ENCODE peak calls at places on chromosome 5, in ten cellular contexts. One of them, this sample, is unnamed. For H3K36me3, the result is how much of the 10 kb centered on the place peaks cover.

GRCh38 chr5:128144491-128144890 is 60.9 kb downstream of the SLC12A2 start:
- DNase-seq in fibroblast of lung: peak
- DNase-seq in trophoblast cell: no peak
- DNase-seq in K562: no peak
- DNase-seq in HCT116: no peak
- DNase-seq in neuronal stem cell: no peak
- DNase-seq in IMR-90: peak
- DNase-seq in GM23338: no peak
- DNase-seq in OCI-LY7: no peak
- DNase-seq in astrocyte: peak
- DNase-seq in this sample: no peak

GRCh38 chr5:174951151-174951780 is 226.9 kb downstream of the MSX2 start:
- DNase-seq in GM23338: peak
- DNase-seq in fibroblast of lung: peak
- DNase-seq in OCI-LY7: peak
- DNase-seq in K562: peak
- DNase-seq in neuronal stem cell: peak
- DNase-seq in astrocyte: peak
- DNase-seq in IMR-90: peak
- DNase-seq in trophoblast cell: peak
- DNase-seq in HCT116: peak
- DNase-seq in this sample: peak

GRCh38 chr5:103774736-103775135 is 212.1 kb upstream of the NUDT12 start:
- DNase-seq in GM23338: no peak
- DNase-seq in HCT116: no peak
- DNase-seq in IMR-90: peak
- DNase-seq in neuronal stem cell: no peak
- DNase-seq in fibroblast of lung: peak
- DNase-seq in astrocyte: peak
- DNase-seq in K562: no peak
- DNase-seq in trophoblast cell: peak
- DNase-seq in OCI-LY7: no peak
- DNase-seq in this sample: no peak

GRCh38 chr5:156147948-156148285 is 179.0 kb upstream of the SGCD start:
- DNase-seq in GM23338: no peak
- DNase-seq in K562: no peak
- DNase-seq in HCT116: no peak
- DNase-seq in fibroblast of lung: peak
- DNase-seq in IMR-90: peak
- DNase-seq in trophoblast cell: no peak
- DNase-seq in astrocyte: peak
- DNase-seq in OCI-LY7: no peak
- DNase-seq in neuronal stem cell: no peak
- DNase-seq in this sample: no peak

GRCh38 chr5:16737620-16738364 is 121.0 kb upstream of the RETREG1 start:
- DNase-seq in HCT116: no peak
- DNase-seq in GM23338: peak
- DNase-seq in IMR-90: no peak
- DNase-seq in neuronal stem cell: no peak
- DNase-seq in OCI-LY7: no peak
- DNase-seq in astrocyte: no peak
- DNase-seq in K562: no peak
- DNase-seq in trophoblast cell: no peak
- DNase-seq in fibroblast of lung: no peak
- DNase-seq in this sample: no peak

GRCh38 chr5:60205071-60205470 is 311.5 kb upstream of the PDE4D start:
- DNase-seq in K562: no peak
- DNase-seq in trophoblast cell: no peak
- DNase-seq in GM23338: no peak
- DNase-seq in OCI-LY7: no peak
- DNase-seq in HCT116: no peak
- DNase-seq in fibroblast of lung: no peak
- DNase-seq in neuronal stem cell: no peak
- DNase-seq in astrocyte: no peak
- DNase-seq in IMR-90: no peak
- DNase-seq in this sample: no peak

GRCh38 chr5:11182441-11183080 is 421.5 kb upstream of the DAP start:
- DNase-seq in neuronal stem cell: peak
- DNase-seq in HCT116: peak
- DNase-seq in IMR-90: peak
- DNase-seq in trophoblast cell: peak
- DNase-seq in K562: peak
- DNase-seq in astrocyte: peak
- DNase-seq in fibroblast of lung: peak
- DNase-seq in OCI-LY7: peak
- DNase-seq in GM23338: peak
- DNase-seq in this sample: peak

GRCh38 chr5:59773286-59773685 is 120.2 kb downstream of the PDE4D start:
- DNase-seq in OCI-LY7: no peak
- DNase-seq in trophoblast cell: no peak
- DNase-seq in K562: no peak
- DNase-seq in astrocyte: peak
- DNase-seq in fibroblast of lung: peak
- DNase-seq in GM23338: no peak
- DNase-seq in HCT116: no peak
- DNase-seq in IMR-90: no peak
- DNase-seq in neuronal stem cell: no peak
- DNase-seq in this sample: no peak

GRCh38 chr5:113311301-113311700 is 123.5 kb downstream of the TSSK1B start:
- DNase-seq in IMR-90: no peak
- DNase-seq in OCI-LY7: no peak
- DNase-seq in trophoblast cell: peak
- DNase-seq in GM23338: no peak
- DNase-seq in HCT116: no peak
- DNase-seq in K562: no peak
- DNase-seq in astrocyte: no peak
- DNase-seq in neuronal stem cell: no peak
- DNase-seq in fibroblast of lung: no peak
- DNase-seq in this sample: no peak

GRCh38 chr5:126368239-126368812 is 54.9 kb upstream of the GRAMD2B start:
- DNase-seq in neuronal stem cell: peak
- DNase-seq in trophoblast cell: peak
- DNase-seq in K562: no peak
- DNase-seq in astrocyte: no peak
- DNase-seq in IMR-90: peak
- DNase-seq in GM23338: peak
- DNase-seq in OCI-LY7: no peak
- DNase-seq in HCT116: no peak
- DNase-seq in fibroblast of lung: no peak
- DNase-seq in this sample: no peak
- H3K4me2 ChIP-seq in neuronal stem cell: no peak
- H3K4me2 ChIP-seq in trophoblast cell: peak
- H3K4me2 ChIP-seq in K562: no peak
- H3K4me2 ChIP-seq in astrocyte: no peak
- H3K4me2 ChIP-seq in IMR-90: no peak
- H3K4me2 ChIP-seq in GM23338: peak
- H3K4me2 ChIP-seq in OCI-LY7: no peak
- H3K4me2 ChIP-seq in HCT116: no peak
- H3K4me2 ChIP-seq in fibroblast of lung: no peak
- H3K4me2 ChIP-seq in this sample: no peak

GRCh38 chr5:151128817-151129216 is 28.8 kb downstream of the ANXA6 start:
- DNase-seq in trophoblast cell: no peak
- DNase-seq in IMR-90: no peak
- DNase-seq in K562: no peak
- DNase-seq in OCI-LY7: no peak
- DNase-seq in neuronal stem cell: no peak
- DNase-seq in astrocyte: no peak
- DNase-seq in HCT116: no peak
- DNase-seq in GM23338: no peak
- DNase-seq in fibroblast of lung: no peak
- DNase-seq in this sample: peak

GRCh38 chr5:151130235-151130921 is 27.2 kb downstream of the ANXA6 start:
- DNase-seq in astrocyte: no peak
- DNase-seq in K562: no peak
- DNase-seq in HCT116: no peak
- DNase-seq in neuronal stem cell: no peak
- DNase-seq in fibroblast of lung: no peak
- DNase-seq in IMR-90: no peak
- DNase-seq in GM23338: no peak
- DNase-seq in trophoblast cell: peak
- DNase-seq in OCI-LY7: no peak
- DNase-seq in this sample: no peak

GRCh38 chr5:151134228-151134627 is 23.4 kb downstream of the ANXA6 start:
- DNase-seq in trophoblast cell: peak
- DNase-seq in GM23338: no peak
- DNase-seq in HCT116: no peak
- DNase-seq in K562: no peak
- DNase-seq in astrocyte: no peak
- DNase-seq in OCI-LY7: peak
- DNase-seq in neuronal stem cell: no peak
- DNase-seq in fibroblast of lung: no peak
- DNase-seq in IMR-90: no peak
- DNase-seq in this sample: peak

GRCh38 chr5:151132959-151133358 is 24.6 kb downstream of the ANXA6 start:
- DNase-seq in GM23338: no peak
- DNase-seq in fibroblast of lung: no peak
- DNase-seq in IMR-90: no peak
- DNase-seq in trophoblast cell: no peak
- DNase-seq in OCI-LY7: peak
- DNase-seq in astrocyte: no peak
- DNase-seq in HCT116: no peak
- DNase-seq in K562: no peak
- DNase-seq in neuronal stem cell: no peak
- DNase-seq in this sample: peak

DNA sequence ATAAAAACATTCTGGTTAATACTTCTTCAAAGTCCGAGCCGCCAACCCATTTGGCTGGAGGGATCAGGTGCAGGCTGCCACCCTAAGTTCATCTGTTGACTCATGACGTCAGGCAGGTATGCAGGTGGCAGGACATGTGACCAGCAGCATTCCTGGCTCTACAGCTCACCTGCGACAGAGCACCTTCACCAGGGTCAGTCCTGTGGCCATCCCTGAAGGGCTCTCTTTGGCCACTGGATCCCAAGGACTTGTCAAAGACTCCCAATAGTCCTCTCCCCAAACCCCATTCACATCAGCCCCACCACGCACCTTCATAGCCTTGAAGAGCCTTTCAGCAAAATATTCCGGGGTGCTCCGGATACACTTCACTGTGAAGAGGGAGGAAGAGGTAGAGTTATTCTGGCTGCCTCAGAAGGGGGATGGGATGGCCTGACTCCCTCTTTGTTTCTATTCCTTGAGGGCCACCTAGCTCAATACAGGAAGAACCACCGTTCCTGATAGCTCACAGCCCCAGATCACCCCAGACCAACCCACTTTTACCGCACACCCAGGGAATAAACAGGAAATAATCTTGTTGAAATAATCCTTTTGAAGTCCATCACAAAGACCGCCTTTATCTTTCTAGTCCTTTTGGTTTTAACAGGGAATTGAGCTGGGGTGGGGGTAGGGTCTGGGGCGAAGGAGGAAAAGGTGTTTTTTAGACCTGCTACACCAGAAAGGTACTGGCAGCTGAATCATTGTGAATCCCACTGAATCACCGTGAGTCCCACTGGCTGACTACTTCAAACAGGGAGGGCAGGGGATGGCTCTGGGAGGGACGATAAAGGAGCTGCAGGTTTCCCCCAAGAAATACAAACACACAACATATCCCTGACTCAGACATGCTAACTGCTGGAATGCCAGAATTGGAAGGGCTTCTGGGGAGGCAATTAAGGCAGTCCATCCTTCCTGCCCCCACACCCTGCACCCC is 26.4 kb downstream of the ANXA6 start:
- DNase-seq in K562: no peak
- DNase-seq in astrocyte: no peak
- DNase-seq in HCT116: no peak
- DNase-seq in GM23338: no peak
- DNase-seq in OCI-LY7: no peak
- DNase-seq in IMR-90: peak
- DNase-seq in neuronal stem cell: no peak
- DNase-seq in trophoblast cell: peak
- DNase-seq in fibroblast of lung: no peak
- DNase-seq in this sample: no peak
- H3K36me3 ChIP-seq in K562: under half
- H3K36me3 ChIP-seq in astrocyte: half or more
- H3K36me3 ChIP-seq in HCT116: under half
- H3K36me3 ChIP-seq in GM23338: under half
- H3K36me3 ChIP-seq in OCI-LY7: under half
- H3K36me3 ChIP-seq in IMR-90: half or more
- H3K36me3 ChIP-seq in neuronal stem cell: half or more
- H3K36me3 ChIP-seq in trophoblast cell: under half
- H3K36me3 ChIP-seq in fibroblast of lung: half or more
- H3K36me3 ChIP-seq in this sample: half or more

GRCh38 chr5:126961128-126961527 is 69.2 kb downstream of the MARCHF3 start:
- DNase-seq in astrocyte: no peak
- DNase-seq in OCI-LY7: no peak
- DNase-seq in HCT116: no peak
- DNase-seq in K562: no peak
- DNase-seq in IMR-90: peak
- DNase-seq in trophoblast cell: no peak
- DNase-seq in GM23338: no peak
- DNase-seq in fibroblast of lung: no peak
- DNase-seq in neuronal stem cell: no peak
- DNase-seq in this sample: peak

GRCh38 chr5:126963822-126964375 is 66.5 kb downstream of the MARCHF3 start:
- DNase-seq in neuronal stem cell: no peak
- DNase-seq in trophoblast cell: no peak
- DNase-seq in IMR-90: no peak
- DNase-seq in HCT116: no peak
- DNase-seq in fibroblast of lung: no peak
- DNase-seq in GM23338: no peak
- DNase-seq in OCI-LY7: no peak
- DNase-seq in astrocyte: no peak
- DNase-seq in K562: no peak
- DNase-seq in this sample: no peak

GRCh38 chr5:126965061-126965475 is 65.3 kb downstream of the MARCHF3 start:
- DNase-seq in fibroblast of lung: peak
- DNase-seq in IMR-90: peak
- DNase-seq in astrocyte: peak
- DNase-seq in HCT116: no peak
- DNase-seq in GM23338: no peak
- DNase-seq in trophoblast cell: peak
- DNase-seq in neuronal stem cell: no peak
- DNase-seq in K562: no peak
- DNase-seq in OCI-LY7: no peak
- DNase-seq in this sample: no peak

GRCh38 chr5:126959188-126959587 is 71.2 kb downstream of the MARCHF3 start:
- DNase-seq in trophoblast cell: no peak
- DNase-seq in astrocyte: no peak
- DNase-seq in K562: no peak
- DNase-seq in neuronal stem cell: no peak
- DNase-seq in fibroblast of lung: no peak
- DNase-seq in GM23338: no peak
- DNase-seq in OCI-LY7: no peak
- DNase-seq in IMR-90: no peak
- DNase-seq in HCT116: no peak
- DNase-seq in this sample: no peak

GRCh38 chr5:126961702-126962101 is 68.7 kb downstream of the MARCHF3 start:
- DNase-seq in trophoblast cell: peak
- DNase-seq in GM23338: no peak
- DNase-seq in IMR-90: peak
- DNase-seq in fibroblast of lung: no peak
- DNase-seq in OCI-LY7: no peak
- DNase-seq in astrocyte: no peak
- DNase-seq in HCT116: no peak
- DNase-seq in K562: no peak
- DNase-seq in neuronal stem cell: no peak
- DNase-seq in this sample: no peak
- H3K4me2 ChIP-seq in trophoblast cell: no peak
- H3K4me2 ChIP-seq in GM23338: no peak
- H3K4me2 ChIP-seq in IMR-90: no peak
- H3K4me2 ChIP-seq in fibroblast of lung: no peak
- H3K4me2 ChIP-seq in OCI-LY7: no peak
- H3K4me2 ChIP-seq in astrocyte: no peak
- H3K4me2 ChIP-seq in HCT116: no peak
- H3K4me2 ChIP-seq in K562: no peak
- H3K4me2 ChIP-seq in neuronal stem cell: no peak
- H3K4me2 ChIP-seq in this sample: no peak

GRCh38 chr5:180910735-180911134 is 11.8 kb downstream of the BTNL8 start:
- DNase-seq in OCI-LY7: no peak
- DNase-seq in trophoblast cell: no peak
- DNase-seq in K562: peak
- DNase-seq in astrocyte: no peak
- DNase-seq in GM23338: no peak
- DNase-seq in HCT116: no peak
- DNase-seq in fibroblast of lung: no peak
- DNase-seq in neuronal stem cell: no peak
- DNase-seq in IMR-90: no peak
- DNase-seq in this sample: no peak
- H3K36me3 ChIP-seq in OCI-LY7: under half
- H3K36me3 ChIP-seq in trophoblast cell: under half
- H3K36me3 ChIP-seq in K562: under half
- H3K36me3 ChIP-seq in astrocyte: under half
- H3K36me3 ChIP-seq in GM23338: under half
- H3K36me3 ChIP-seq in HCT116: under half
- H3K36me3 ChIP-seq in fibroblast of lung: under half
- H3K36me3 ChIP-seq in neuronal stem cell: under half
- H3K36me3 ChIP-seq in IMR-90: under half
- H3K36me3 ChIP-seq in this sample: under half